ENCODE peak calls at places on chromosomes 3 and 15, in six cellular contexts. X is cardiac muscle cell, W is PC-9, E is Panc1, P is left ventricle myocardium inferior, A is thoracic aorta. D is an unnamed sample. For H3K4me1, the result is how much of the 10 kb centered on the place peaks cover.

GRCh38 chr15:92095691-92096090 is 242.2 kb downstream of the SLCO3A1 start:
- DNase-seq in X (no peak), W (no peak), E (no peak), P (no peak), A (no peak), D (no peak)

GRCh38 chr3:172300862-172301261 is 147.4 kb downstream of the GHSR start:
- DNase-seq in X (no peak), W (no peak), E (no peak), P (no peak), A (no peak), D (no peak)

GRCh38 chr3:4741404-4742307 is 237.6 kb upstream of the BHLHE40 start:
- DNase-seq in X (no peak), W (peak), E (peak), P (no peak), A (peak), D (no peak)

GRCh38 chr3:192834428-192834827 is 83.2 kb downstream of the MB21D2 start:
- DNase-seq in X (no peak), W (no peak), E (no peak), P (no peak), A (no peak), D (no peak)

GRCh38 chr3:11391930-11392688 is 119.9 kb downstream of the ATG7 start:
- DNase-seq in X (no peak), W (no peak), E (no peak), P (no peak), A (no peak), D (no peak)

GRCh38 chr3:69439683-69440270 is 53.9 kb upstream of the FRMD4B start:
- DNase-seq in X (no peak), W (no peak), E (no peak), P (no peak), A (no peak), D (no peak)

GRCh38 chr3:82085811-82086475 is 324.5 kb upstream of the GBE1 start:
- DNase-seq in X (no peak), W (no peak), E (no peak), P (no peak), A (no peak), D (no peak)

GRCh38 chr3:15399970-15400369 is 27.4 kb downstream of the METTL6 start:
- DNase-seq in X (no peak), W (no peak), E (no peak), P (no peak), A (no peak), D (no peak)

GRCh38 chr15:70442616-70443321 is 320.6 kb downstream of the UACA start:
- DNase-seq in X (no peak), W (peak), E (no peak), P (no peak), A (no peak), D (no peak)

GRCh38 chr15:57158589-57158988 is 217.7 kb upstream of the CGNL1 start:
- DNase-seq in X (no peak), W (no peak), E (no peak), P (no peak), A (no peak), D (no peak)

GRCh38 chr15:68620721-68621528 is 42.1 kb downstream of the CORO2B start:
- DNase-seq in X (peak), W (no peak), E (no peak), P (peak), A (peak), D (peak)

GRCh38 chr3:153051427-153052095 is 110.5 kb upstream of the RAP2B start:
- DNase-seq in X (no peak), W (peak), E (peak), P (no peak), A (no peak), D (no peak)

GRCh38 chr15:78418239-78418638 is 19.8 kb upstream of the IREB2 start:
- DNase-seq in X (no peak), W (no peak), E (no peak), P (no peak), A (no peak), D (no peak)

GRCh38 chr3:26622634-26623408 is at the start of gene LRRC3B:
- DNase-seq in X (peak), W (no peak), E (no peak), P (no peak), A (no peak), D (peak)

GRCh38 chr3:111848246-111848645 is 10.8 kb upstream of the PHLDB2 start:
- DNase-seq in X (no peak), W (no peak), E (no peak), P (no peak), A (no peak), D (no peak)

GRCh38 chr3:51024765-51025681 is 350.3 kb downstream of the DOCK3 start:
- DNase-seq in X (peak), W (no peak), E (no peak), P (no peak), A (no peak), D (peak)

GRCh38 chr15:40999190-40999589 is 45.9 kb downstream of the CHAC1 start:
- DNase-seq in X (no peak), W (peak), E (peak), P (no peak), A (no peak), D (no peak)

GRCh38 chr3:194931366-194931765 is 245.7 kb downstream of the FAM43A start:
- DNase-seq in X (no peak), W (no peak), E (no peak), P (no peak), A (no peak), D (no peak)

GRCh38 chr15:91132079-91132478 is 32.0 kb downstream of the SV2B start:
- DNase-seq in X (no peak), W (no peak), E (no peak), P (no peak), A (no peak), D (no peak)

GRCh38 chr3:143644370-143645089 is 203.7 kb downstream of the SLC9A9 start:
- DNase-seq in X (peak), W (no peak), E (peak), P (no peak), A (no peak), D (peak)

GRCh38 chr3:115513411-115513800 is 109.9 kb upstream of the GAP43 start:
- DNase-seq in X (no peak), W (no peak), E (no peak), P (no peak), A (no peak), D (no peak)

GRCh38 chr3:63067999-63068645 is 192.9 kb upstream of the CADPS start:
- DNase-seq in X (peak), W (no peak), E (no peak), P (no peak), A (no peak), D (no peak)

GRCh38 chr15:91882858-91883586 is 29.5 kb downstream of the SLCO3A1 start:
- DNase-seq in X (no peak), W (no peak), E (no peak), P (peak), A (no peak), D (no peak)

GRCh38 chr15:84992157-84992940 is 10.7 kb downstream of the PDE8A start:
- DNase-seq in X (no peak), W (peak), E (peak), P (no peak), A (no peak), D (no peak)

GRCh38 chr15:31392761-31393401 is 66.2 kb downstream of the KLF13 start:
- DNase-seq in X (peak), W (no peak), E (no peak), P (peak), A (no peak), D (no peak)

GRCh38 chr3:152183473-152183872 is 85.3 kb upstream of the MBNL1 start:
- DNase-seq in X (peak), W (no peak), E (no peak), P (peak), A (no peak), D (no peak)

GRCh38 chr3:149080699-149081091 is 5.6 kb downstream of the HLTF start:
- DNase-seq in X (no peak), W (no peak), E (no peak), P (no peak), A (no peak), D (no peak)
- H3K4me1 ChIP-seq in X (under half), W (under half), E (under half), P (under half), A (under half), D (under half)

GRCh38 chr3:40847571-40847992 is 322.8 kb downstream of the ZNF621 start:
- DNase-seq in X (peak), W (no peak), E (no peak), P (no peak), A (no peak), D (no peak)
- TF ChIP-seq CTCF in X (peak), W (no peak), E (no peak), P (peak), A (no peak), D (no peak)

GRCh38 chr3:41223691-41224090 is 24.4 kb downstream of the CTNNB1 start:
- DNase-seq in X (no peak), W (no peak), E (no peak), P (no peak), A (no peak), D (no peak)
- H3K4me1 ChIP-seq in X (under half), W (under half), E (under half), P (half or more), A (half or more), D (half or more)

GRCh38 chr3:94525039-94525438 is 462.2 kb downstream of the NSUN3 start:
- DNase-seq in X (peak), W (no peak), E (no peak), P (no peak), A (no peak), D (no peak)
- TF ChIP-seq CTCF in X (peak), W (peak), E (peak), P (peak), A (no peak), D (peak)

DNA sequence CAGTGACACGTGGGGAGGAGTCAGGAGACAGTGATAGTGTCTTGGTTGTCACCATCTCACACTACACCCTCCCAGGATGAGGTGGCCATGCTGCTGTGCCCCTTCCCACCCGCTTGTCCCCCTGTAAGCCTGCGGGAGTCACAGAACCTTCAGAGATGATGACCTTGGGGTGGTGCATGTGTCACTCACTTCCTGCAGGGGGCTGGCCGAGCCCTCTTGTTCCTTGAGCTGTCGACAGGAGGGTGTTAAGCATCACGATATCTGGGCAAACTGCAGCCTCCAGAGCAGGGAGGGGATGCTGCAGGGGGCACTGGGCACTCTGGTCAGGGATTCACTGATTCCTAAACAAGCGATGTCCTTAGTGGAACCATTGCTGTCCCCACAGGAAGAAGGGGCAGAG is 27.7 kb downstream of the FAH start:
- DNase-seq in X (no peak), W (no peak), E (no peak), P (no peak), A (no peak), D (no peak)
- H3K4me1 ChIP-seq in X (under half), W (under half), E (under half), P (under half), A (under half), D (under half)

DNA sequence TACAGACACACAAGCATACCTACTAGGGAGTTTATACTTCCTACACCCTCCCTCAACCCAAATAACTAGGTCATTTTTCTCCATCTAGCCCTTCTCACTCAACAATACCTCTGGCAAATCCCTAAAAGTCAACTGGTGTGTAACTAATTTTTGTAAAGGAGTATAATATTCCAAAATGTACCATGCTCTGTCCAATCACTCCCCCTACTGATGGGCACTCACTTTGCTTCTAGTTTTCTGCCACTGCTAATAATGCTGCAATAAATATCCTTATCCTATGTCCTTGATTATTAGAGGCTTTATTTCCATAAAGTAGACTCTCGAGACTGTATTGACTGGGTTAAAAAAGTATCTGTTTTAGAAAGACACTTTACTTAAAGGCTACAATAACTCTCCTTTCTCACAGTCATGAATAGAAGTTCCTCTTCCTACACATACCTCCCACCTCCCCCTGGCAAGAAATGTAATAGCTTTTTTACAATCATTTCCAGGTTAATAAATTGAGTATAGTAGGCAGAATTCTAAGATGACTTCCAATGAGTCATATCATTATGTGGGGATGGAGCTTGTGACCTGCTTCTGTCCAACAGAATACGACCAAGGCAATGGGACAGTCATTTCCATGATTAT is 30.0 kb downstream of the SHQ1 start:
- DNase-seq in X (peak), W (no peak), E (peak), P (no peak), A (no peak), D (no peak)
- TF ChIP-seq CTCF in X (peak), W (peak), E (peak), P (peak), A (peak), D (peak)

GRCh38 chr3:46133285-46133684 is 74.8 kb downstream of the CCR1 start:
- DNase-seq in X (no peak), W (no peak), E (no peak), P (no peak), A (no peak), D (no peak)

GRCh38 chr3:46129588-46130272 is 78.4 kb downstream of the CCR1 start:
- DNase-seq in X (no peak), W (no peak), E (no peak), P (no peak), A (no peak), D (no peak)

GRCh38 chr3:46130631-46131310 is 77.3 kb downstream of the CCR1 start:
- DNase-seq in X (no peak), W (no peak), E (no peak), P (no peak), A (no peak), D (no peak)

GRCh38 chr3:46132565-46132964 is 75.5 kb downstream of the CCR1 start:
- DNase-seq in X (no peak), W (no peak), E (no peak), P (no peak), A (no peak), D (no peak)

GRCh38 chr3:46131884-46132478 is 76.1 kb downstream of the CCR1 start:
- DNase-seq in X (no peak), W (no peak), E (no peak), P (no peak), A (no peak), D (no peak)
- H3K4me1 ChIP-seq in X (under half), W (under half), E (under half), P (under half), A (under half), D (under half)